ENCODE peak calls at places on chromosomes 3 and 15, in four cellular contexts. One of them, this sample, is unnamed.
A peak's percentile ranks its signal among the peaks of the same experiment; 100 is the strongest.

GRCh38 chr3:105367063-105367405 is 325 bp downstream of the ALCAM start:
- ATAC-seq in left lung: peak; percentile 4
- ATAC-seq in activated CD8-positive, alpha-beta T cell treated with anti-CD3 and anti-CD28 coated beads for 36 hours: peak; percentile 2
- ATAC-seq in CD4-positive, alpha-beta T cell: no peak
- ATAC-seq in this sample: peak; percentile 22

GRCh38 chr3:72909591-72909990 is 21.7 kb downstream of the GXYLT2 start:
- ATAC-seq in CD4-positive, alpha-beta T cell: no peak
- ATAC-seq in activated CD8-positive, alpha-beta T cell treated with anti-CD3 and anti-CD28 coated beads for 36 hours: no peak
- ATAC-seq in left lung: no peak
- ATAC-seq in this sample: no peak

GRCh38 chr15:36897834-36898233 is 202.5 kb downstream of the MEIS2 start:
- ATAC-seq in left lung: no peak
- ATAC-seq in activated CD8-positive, alpha-beta T cell treated with anti-CD3 and anti-CD28 coated beads for 36 hours: no peak
- ATAC-seq in CD4-positive, alpha-beta T cell: no peak
- ATAC-seq in this sample: no peak

GRCh38 chr3:170440346-170440745 is 21.7 kb downstream of the CLDN11 start:
- ATAC-seq in left lung: no peak
- ATAC-seq in CD4-positive, alpha-beta T cell: no peak
- ATAC-seq in activated CD8-positive, alpha-beta T cell treated with anti-CD3 and anti-CD28 coated beads for 36 hours: no peak
- ATAC-seq in this sample: no peak

GRCh38 chr15:27821273-27821672 is 277.8 kb downstream of the OCA2 start:
- ATAC-seq in activated CD8-positive, alpha-beta T cell treated with anti-CD3 and anti-CD28 coated beads for 36 hours: no peak
- ATAC-seq in left lung: no peak
- ATAC-seq in CD4-positive, alpha-beta T cell: no peak
- ATAC-seq in this sample: no peak

GRCh38 chr15:73956276-73957086 is 30.2 kb downstream of the LOXL1 start:
- ATAC-seq in left lung: peak; percentile 64
- ATAC-seq in activated CD8-positive, alpha-beta T cell treated with anti-CD3 and anti-CD28 coated beads for 36 hours: no peak
- ATAC-seq in CD4-positive, alpha-beta T cell: no peak
- ATAC-seq in this sample: no peak

GRCh38 chr15:96324192-96324895 is 6.2 kb upstream of the NR2F2 start:
- ATAC-seq in CD4-positive, alpha-beta T cell: no peak
- ATAC-seq in activated CD8-positive, alpha-beta T cell treated with anti-CD3 and anti-CD28 coated beads for 36 hours: no peak
- ATAC-seq in left lung: no peak
- ATAC-seq in this sample: no peak

GRCh38 chr3:13073976-13074375 is 747 bp upstream of the IQSEC1 start:
- ATAC-seq in left lung: no peak
- ATAC-seq in CD4-positive, alpha-beta T cell: no peak
- ATAC-seq in activated CD8-positive, alpha-beta T cell treated with anti-CD3 and anti-CD28 coated beads for 36 hours: no peak
- ATAC-seq in this sample: no peak

GRCh38 chr15:36501063-36501678 is 78.3 kb upstream of the CDIN1 start:
- ATAC-seq in CD4-positive, alpha-beta T cell: no peak
- ATAC-seq in left lung: peak; percentile 82
- ATAC-seq in activated CD8-positive, alpha-beta T cell treated with anti-CD3 and anti-CD28 coated beads for 36 hours: no peak
- ATAC-seq in this sample: peak; percentile 73

This sample was measured in stimulated activated memory B cell treated with anti-CD40 and anti-IgM and Interleukin-4, amounts not matched to agents 10 μg/mL and 1 μg/mL and 100 μg/mL, for 72 hours.